ENCODE peak calls at places on chromosomes 3 and 15, in eight cellular contexts. L is heart right ventricle, G is Caco-2, E is right atrium auricular region, U is suprapubic skin, N is kidney epithelial cell, Q is psoas muscle, C is fibroblast of the aortic adventitia. M is an unnamed sample.

GRCh38 chr3:19901337-19901736 is 32.7 kb downstream of the EFHB start:
- DNase-seq in U (no peak), N (no peak), G (no peak), L (no peak), E (no peak), Q (no peak), C (peak; percentile 26), M (no peak)

GRCh38 chr3:14122301-14122700 is 2.4 kb downstream of the CHCHD4 start:
- DNase-seq in E (no peak), U (peak; percentile 44), N (no peak), Q (no peak), C (no peak), G (no peak), L (no peak), M (no peak)

GRCh38 chr3:188584958-188585689 is 431.2 kb downstream of the LPP start:
- DNase-seq in G (no peak), C (peak; percentile 30), N (no peak), U (no peak), E (no peak), Q (no peak), L (no peak), M (peak; percentile 49)

GRCh38 chr15:59399465-59400102 is 26.9 kb upstream of the MYO1E start:
- DNase-seq in G (no peak), L (no peak), N (no peak), U (no peak), C (no peak), E (no peak), Q (no peak), M (no peak)

GRCh38 chr3:179872842-179873241 is 163.9 kb downstream of the PEX5L start:
- DNase-seq in N (no peak), U (no peak), E (no peak), G (no peak), C (no peak), L (no peak), Q (no peak), M (no peak)

GRCh38 chr3:135325096-135325495 is 530.0 kb downstream of the EPHB1 start:
- DNase-seq in Q (no peak), L (no peak), U (no peak), E (no peak), C (no peak), G (no peak), N (no peak), M (no peak)

GRCh38 chr3:137958635-137959034 is 51.3 kb upstream of the CLDN18 start:
- DNase-seq in Q (no peak), G (no peak), U (no peak), N (no peak), L (no peak), E (no peak), C (no peak), M (no peak)

GRCh38 chr15:61380270-61380669 is 151.2 kb upstream of the RORA start:
- DNase-seq in C (no peak), N (no peak), G (no peak), E (no peak), U (no peak), Q (no peak), L (no peak), M (no peak)

GRCh38 chr3:31114929-31115283 is 220.4 kb upstream of the GADL1 start:
- DNase-seq in U (no peak), E (no peak), C (no peak), L (no peak), Q (no peak), N (no peak), G (no peak), M (peak; percentile 8)

GRCh38 chr15:39942101-39942752 is 8.3 kb downstream of the EIF2AK4 start:
- DNase-seq in U (no peak), E (no peak), G (no peak), Q (no peak), C (peak; percentile 64), L (no peak), N (no peak), M (peak; percentile 47)

GRCh38 chr15:64703632-64703959 is 71.8 kb downstream of the RBPMS2 start:
- DNase-seq in C (no peak), Q (no peak), L (no peak), E (no peak), N (no peak), U (no peak), G (no peak), M (no peak)

DNA sequence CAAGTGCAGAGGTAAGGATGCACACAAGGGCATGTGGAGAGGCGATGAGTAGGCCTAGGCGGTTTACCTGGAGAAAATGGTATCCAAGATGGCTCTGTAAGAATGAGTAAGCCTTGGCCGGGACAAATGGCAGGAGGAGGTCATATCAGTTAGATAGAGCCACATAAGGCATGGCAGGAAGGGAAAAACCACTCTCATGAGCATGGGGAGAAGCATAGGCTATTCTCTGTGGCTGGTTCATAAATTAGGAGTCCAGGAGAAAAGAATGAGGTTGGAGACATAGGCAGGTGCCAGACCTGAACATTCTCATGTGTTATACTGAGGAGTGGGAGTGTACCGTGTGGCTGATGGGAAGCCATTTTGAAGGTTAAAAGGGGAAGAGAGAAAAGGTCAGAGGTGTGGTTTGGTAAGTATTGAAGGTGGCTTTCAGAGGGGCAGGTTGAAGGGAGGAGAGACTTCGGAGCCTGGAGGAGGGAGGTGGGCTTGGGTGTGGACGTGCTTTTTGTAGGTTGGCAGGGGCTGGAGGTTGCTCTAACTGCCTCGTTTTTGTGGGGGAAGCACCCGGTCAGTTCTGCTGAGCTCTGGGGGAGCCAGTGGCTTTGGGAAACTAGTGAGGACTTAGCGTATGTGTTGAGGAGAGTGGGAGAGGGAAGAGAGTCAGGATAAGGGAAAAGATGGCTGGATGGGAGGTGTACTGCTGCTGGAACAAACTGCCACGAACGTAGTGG is 4.6 kb upstream of the FAM43A start:
- DNase-seq in Q (no peak), C (no peak), N (no peak), E (peak; percentile 7), L (no peak), U (no peak), G (no peak), M (no peak)
- H3K4me3 ChIP-seq in Q (no peak overlapping the region), C (no peak overlapping the region), N (no peak overlapping the region), E (no peak overlapping the region), L (no peak overlapping the region), U (no peak overlapping the region), G (no peak overlapping the region), M (no peak overlapping the region)

DNA sequence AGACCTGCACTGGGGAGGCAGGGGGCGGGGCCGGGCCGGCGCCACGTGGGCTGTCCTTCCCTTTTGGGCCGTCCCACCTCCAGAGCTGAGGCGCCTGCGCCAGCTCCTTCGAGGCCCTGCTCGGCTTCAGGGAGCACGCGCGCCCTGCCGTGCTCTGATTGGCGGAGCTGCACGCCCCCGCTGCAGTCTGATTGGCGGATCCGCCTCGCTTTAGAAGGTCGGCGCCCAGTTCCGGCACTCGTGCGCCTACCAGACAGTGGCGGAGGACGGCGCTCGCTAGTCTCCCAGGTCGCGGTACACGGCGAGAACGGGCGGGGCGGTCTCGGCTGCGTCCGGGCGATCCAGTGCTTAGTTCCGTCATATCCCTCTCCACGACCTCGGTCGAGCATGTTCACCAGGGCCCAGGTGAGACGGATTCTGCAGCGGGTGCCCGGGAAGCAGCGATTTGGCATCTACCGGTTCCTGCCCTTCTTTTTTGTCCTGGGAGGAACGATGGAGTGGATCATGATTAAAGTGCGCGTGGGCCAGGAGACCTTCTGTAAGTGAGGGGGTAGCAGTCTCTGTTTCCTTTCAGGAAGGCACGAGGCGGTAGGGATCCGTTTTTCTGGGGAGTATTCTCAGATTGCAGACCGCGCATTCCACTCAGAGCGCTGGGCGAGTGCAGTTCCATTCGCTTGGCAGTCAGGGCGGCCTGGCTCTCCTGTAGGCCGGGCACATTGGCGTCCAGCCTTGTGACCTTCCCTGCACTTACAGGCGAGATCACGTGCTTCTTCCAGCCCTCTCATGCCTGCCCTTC is at the start of gene UQCC5:
- DNase-seq in N (peak; percentile 92), U (peak; percentile 98), E (peak; percentile 99), L (peak; percentile 98), C (peak; percentile 97), Q (peak; percentile 99), G (peak; percentile 98), M (peak; percentile 99)
- TF ChIP-seq CTCF in N (no peak), U (no peak), E (no peak), L (no peak), C (no peak), Q (no peak), G (no peak), M (peak; percentile 1)

GRCh38 chr15:92908369-92909057 is 8.4 kb downstream of the CHD2 start:
- DNase-seq in C (no peak), L (no peak), Q (no peak), E (no peak), U (no peak), N (no peak), G (no peak), M (no peak)
- H3K4me3 ChIP-seq in C (peak overlapping the region; percentile 22), L (no peak overlapping the region), Q (peak overlapping the region; percentile 68), E (peak overlapping the region; percentile 2), U (peak overlapping the region; percentile 30), N (peak overlapping the region; percentile 10), G (no peak overlapping the region), M (peak overlapping the region; percentile 1)

GRCh38 chr3:39153977-39154299 is 547 bp upstream of the CSRNP1 start:
- DNase-seq in E (no peak), G (no peak), C (no peak), Q (no peak), N (no peak), L (no peak), U (no peak), M (no peak)
- TF ChIP-seq CTCF in E (no peak), G (no peak), C (no peak), Q (no peak), N (no peak), L (no peak), U (no peak), M (no peak)

DNA sequence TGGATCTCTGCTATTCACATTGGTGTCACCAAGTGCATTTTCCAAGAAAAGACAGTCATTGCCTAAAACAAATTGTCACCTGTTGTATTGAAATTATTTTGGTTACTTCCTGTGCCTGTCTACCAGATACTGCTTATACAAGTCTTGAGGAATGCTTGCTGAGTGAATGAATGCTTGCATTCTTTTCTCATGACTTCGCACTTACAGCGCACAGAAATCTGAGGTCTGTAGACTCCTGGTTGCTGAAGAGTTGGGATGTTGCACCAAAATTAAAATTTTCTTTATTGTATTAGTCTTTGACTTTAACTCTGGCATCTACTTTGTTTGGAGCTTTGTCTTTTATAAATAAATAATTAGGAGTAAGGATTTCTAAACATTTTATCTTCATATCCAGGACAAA is 28.4 kb downstream of the SH3GL3 start:
- DNase-seq in C (peak; percentile 6), L (no peak), E (no peak), Q (no peak), U (no peak), N (peak; percentile 51), G (no peak), M (peak; percentile 23)
- H3K4me3 ChIP-seq in C (no peak overlapping the region), L (no peak overlapping the region), E (no peak overlapping the region), Q (no peak overlapping the region), U (no peak overlapping the region), N (no peak overlapping the region), G (no peak overlapping the region), M (no peak overlapping the region)

M was measured in astrocyte of the spinal cord.